ENCODE peak calls at places on chromosomes 13 and 19, in seven cellular contexts. H, Z, M, R, J, I and T are unnamed samples.

GRCh38 chr19:4368128-4368820 is 24.9 kb downstream of the MPND start:
- DNase-seq in H (no peak), Z (no peak), M (no peak), R (no peak), J (no peak), I (no peak), T (no peak)

GRCh38 chr19:48990400-48990799 is 2.7 kb downstream of the GYS1 start:
- DNase-seq in H (no peak), Z (no peak), M (no peak), R (no peak), J (no peak), I (no peak), T (no peak)

GRCh38 chr19:33384983-33385382 is 11.5 kb downstream of the CEBPG start:
- DNase-seq in H (no peak), Z (no peak), M (no peak), R (no peak), J (no peak), I (no peak), T (no peak)

GRCh38 chr19:18519962-18520847 is 1.7 kb downstream of the ELL start:
- DNase-seq in H (peak; percentile 83), Z (peak; percentile 61), M (peak; percentile 67), R (peak; percentile 52), J (peak; percentile 55), I (peak; percentile 46), T (peak; percentile 54)

GRCh38 chr13:104920091-104920490 is 1615.4 kb downstream of the EFNB2 start:
- DNase-seq in H (no peak), Z (no peak), M (no peak), R (no peak), J (no peak), I (no peak), T (no peak)

GRCh38 chr19:29001922-29002247 is 211.1 kb downstream of the UQCRFS1 start:
- DNase-seq in H (no peak), Z (no peak), M (no peak), R (no peak), J (no peak), I (no peak), T (peak; percentile 63)

GRCh38 chr19:35734889-35735288 is 7.4 kb downstream of the IGFLR1 start:
- DNase-seq in H (no peak), Z (no peak), M (no peak), R (no peak), J (no peak), I (no peak), T (no peak)

GRCh38 chr13:87080100-87080779 is 590.9 kb upstream of the SLITRK5 start:
- DNase-seq in H (no peak), Z (no peak), M (no peak), R (no peak), J (no peak), I (no peak), T (no peak)

GRCh38 chr19:29173896-29174295 is 39.1 kb downstream of the UQCRFS1 start:
- DNase-seq in H (no peak), Z (no peak), M (no peak), R (no peak), J (no peak), I (no peak), T (no peak)

GRCh38 chr19:17889609-17890214 is 18.0 kb downstream of the SLC5A5 start:
- DNase-seq in H (no peak), Z (no peak), M (no peak), R (no peak), J (no peak), I (no peak), T (no peak)

GRCh38 chr13:73000027-73000674 is 58.7 kb upstream of the KLF5 start:
- DNase-seq in H (peak; percentile 19), Z (no peak), M (no peak), R (no peak), J (no peak), I (no peak), T (peak; percentile 23)

GRCh38 chr13:40446365-40446764 is 220.1 kb downstream of the FOXO1 start:
- DNase-seq in H (no peak), Z (no peak), M (no peak), R (no peak), J (no peak), I (no peak), T (no peak)

GRCh38 chr13:112835796-112836195 is 133.2 kb upstream of the MCF2L start:
- DNase-seq in H (no peak), Z (peak; percentile 2), M (no peak), R (no peak), J (no peak), I (no peak), T (no peak)

GRCh38 chr13:66951426-66951825 is 278.7 kb downstream of the PCDH9 start:
- DNase-seq in H (no peak), Z (no peak), M (no peak), R (no peak), J (no peak), I (no peak), T (no peak)